ENCODE peak calls at places on chromosomes 13 and 19, in nine cellular contexts. I, Y, C, U, D, S, Z, R and B are unnamed samples.
A peak's percentile ranks its signal among the peaks of the same experiment; 100 is the strongest.

GRCh38 chr19:53808710-53809125 is 15.4 kb downstream of the NLRP12 start:
- DNase-seq in I (no peak), Y (no peak), C (peak; percentile 34), U (peak; percentile 58), D (no peak), S (peak; percentile 6), Z (no peak), R (peak; percentile 49), B (no peak)

GRCh38 chr13:96779691-96780090 is 214.6 kb downstream of the OXGR1 start:
- DNase-seq in I (no peak), Y (no peak), C (no peak), U (peak; percentile 4), D (no peak), S (no peak), Z (no peak), R (no peak), B (no peak)

GRCh38 chr13:77387607-77388200 is 60.8 kb upstream of the MYCBP2 start:
- DNase-seq in I (no peak), Y (no peak), C (no peak), U (no peak), D (no peak), S (no peak), Z (no peak), R (no peak), B (no peak)

GRCh38 chr13:20161275-20161950 is 561 bp upstream of the GJA3 start:
- DNase-seq in I (peak; percentile 63), Y (no peak), C (no peak), U (no peak), D (peak; percentile 47), S (no peak), Z (peak; percentile 74), R (peak; percentile 43), B (peak; percentile 45)

GRCh38 chr13:30510811-30511371 is 45.2 kb upstream of the HMGB1 start:
- DNase-seq in I (no peak), Y (no peak), C (no peak), U (no peak), D (no peak), S (no peak), Z (no peak), R (no peak), B (no peak)

GRCh38 chr13:48533207-48533499 is 273 bp upstream of the RCBTB2 start:
- DNase-seq in I (no peak), Y (no peak), C (no peak), U (no peak), D (no peak), S (no peak), Z (no peak), R (no peak), B (no peak)

GRCh38 chr19:55005684-55006488 is 32.2 kb downstream of the GP6 start:
- DNase-seq in I (peak; percentile 78), Y (no peak), C (peak; percentile 20), U (peak; percentile 76), D (peak; percentile 21), S (peak; percentile 12), Z (no peak), R (peak; percentile 46), B (no peak)

GRCh38 chr13:27833206-27833605 is 40.9 kb downstream of the GSX1 start:
- DNase-seq in I (no peak), Y (no peak), C (no peak), U (no peak), D (no peak), S (no peak), Z (no peak), R (no peak), B (no peak)

GRCh38 chr19:4909897-4910593 is 744 bp downstream of the UHRF1 start:
- DNase-seq in I (peak; percentile 98), Y (peak; percentile 97), C (peak; percentile 72), U (peak; percentile 85), D (peak; percentile 96), S (peak; percentile 87), Z (peak; percentile 97), R (peak; percentile 99), B (peak; percentile 94)

GRCh38 chr13:91112878-91113277 is 234.6 kb upstream of the MIR17HG start:
- DNase-seq in I (no peak), Y (no peak), C (no peak), U (no peak), D (no peak), S (no peak), Z (no peak), R (no peak), B (no peak)

GRCh38 chr19:48623556-48624066 is 4.3 kb downstream of the SPHK2 start:
- DNase-seq in I (no peak), Y (no peak), C (no peak), U (no peak), D (no peak), S (no peak), Z (no peak), R (peak; percentile 65), B (no peak)

GRCh38 chr19:10104665-10105221 is 1.4 kb upstream of the PPAN start:
- DNase-seq in I (peak; percentile 81), Y (no peak), C (no peak), U (no peak), D (peak; percentile 81), S (no peak), Z (no peak), R (no peak), B (no peak)

GRCh38 chr19:15702590-15702930 is 25.3 kb upstream of the OR10H2 start:
- DNase-seq in I (no peak), Y (no peak), C (no peak), U (peak; percentile 39), D (no peak), S (no peak), Z (peak; percentile 87), R (peak; percentile 31), B (peak; percentile 13)